ENCODE peak calls at places on chromosomes 3 and 15, in four cellular contexts. G is stomach, Q is AG09319, B is heart right ventricle. U is an unnamed sample.

GRCh38 chr15:42036991-42037390 is 16.1 kb upstream of the PLA2G4E start:
- DNase-seq in B (no peak), Q (no peak), G (no peak), U (no peak)

GRCh38 chr3:100761211-100761921 is 52.1 kb downstream of the TFG start:
- DNase-seq in G (no peak), B (no peak), Q (no peak), U (peak; percentile 3)

GRCh38 chr3:72185549-72186484 is 400.9 kb upstream of the PROK2 start:
- DNase-seq in Q (no peak), G (no peak), B (no peak), U (no peak)

GRCh38 chr3:32990116-32990515 is 38.7 kb downstream of the CCR4 start:
- DNase-seq in B (no peak), Q (no peak), G (no peak), U (no peak)

GRCh38 chr3:77873599-77873998 is 833.7 kb downstream of the ROBO2 start:
- DNase-seq in B (peak; percentile 12), Q (no peak), G (no peak), U (no peak)

GRCh38 chr3:159786489-159787181 is 202.0 kb upstream of the IL12A start:
- DNase-seq in Q (no peak), G (no peak), B (no peak), U (no peak)

GRCh38 chr15:55721554-55722185 is 21.3 kb downstream of the PRTG start:
- DNase-seq in Q (no peak), B (no peak), G (no peak), U (no peak)

GRCh38 chr3:54188176-54188791 is 65.9 kb downstream of the CACNA2D3 start:
- DNase-seq in B (peak; percentile 40), Q (peak; percentile 4), G (peak; percentile 42), U (no peak)

GRCh38 chr15:83092309-83092976 is 15.0 kb upstream of the TM6SF1 start:
- DNase-seq in G (peak; percentile 32), B (peak; percentile 28), Q (no peak), U (no peak)

GRCh38 chr3:177824190-177824786 is 627.0 kb upstream of the TBL1XR1 start:
- DNase-seq in B (peak; percentile 51), G (peak; percentile 62), Q (peak; percentile 80), U (peak; percentile 65)

GRCh38 chr15:52095597-52096262 is 16.8 kb downstream of the BCL2L10 start:
- DNase-seq in B (no peak), Q (peak; percentile 86), G (no peak), U (no peak)

GRCh38 chr3:94098487-94098886 is 35.6 kb downstream of the NSUN3 start:
- DNase-seq in G (no peak), B (no peak), Q (no peak), U (no peak)

GRCh38 chr3:94099311-94099710 is 36.5 kb downstream of the NSUN3 start:
- DNase-seq in Q (no peak), B (no peak), G (no peak), U (no peak)

GRCh38 chr3:94106268-94106667 is 43.4 kb downstream of the NSUN3 start:
- DNase-seq in Q (no peak), G (no peak), B (no peak), U (peak; percentile 15)

GRCh38 chr3:94101860-94102259 is 39.0 kb downstream of the NSUN3 start:
- DNase-seq in B (no peak), Q (no peak), G (no peak), U (no peak)
- TF ChIP-seq CTCF in B (no peak), Q (no peak), G (no peak), U (peak; percentile 47)

GRCh38 chr3:51642462-51642861 is 28.6 kb upstream of the TEX264 start:
- DNase-seq in G (no peak), B (no peak), Q (no peak), U (no peak)
- TF ChIP-seq CTCF in G (no peak), B (peak; percentile 42), Q (peak; percentile 16), U (peak; percentile 55)

GRCh38 chr15:90083419-90083818 is 18.8 kb downstream of the IDH2 start:
- DNase-seq in G (no peak), B (no peak), Q (no peak), U (no peak)
- TF ChIP-seq CTCF in G (no peak), B (no peak), Q (no peak), U (no peak)

GRCh38 chr15:92467245-92467644 is 73.6 kb downstream of the ST8SIA2 start:
- DNase-seq in Q (no peak), G (no peak), B (no peak), U (no peak)

GRCh38 chr15:92473784-92474183 is 80.1 kb downstream of the ST8SIA2 start:
- DNase-seq in Q (no peak), B (no peak), G (no peak), U (no peak)

GRCh38 chr15:92471263-92471662 is 77.6 kb downstream of the ST8SIA2 start:
- DNase-seq in G (no peak), B (no peak), Q (no peak), U (no peak)

GRCh38 chr15:92466834-92467233 is 73.2 kb downstream of the ST8SIA2 start:
- DNase-seq in B (no peak), G (no peak), Q (no peak), U (no peak)

GRCh38 chr15:92468987-92469386 is 75.3 kb downstream of the ST8SIA2 start:
- DNase-seq in B (no peak), G (no peak), Q (no peak), U (peak; percentile 67)
- TF ChIP-seq CTCF in B (no peak), G (no peak), Q (no peak), U (no peak)

GRCh38 chr15:26971303-26972018 is 480 bp downstream of the GABRG3 start:
- DNase-seq in B (no peak), Q (no peak), G (no peak), U (peak; percentile 74)

GRCh38 chr15:26972636-26973035 is 1.7 kb downstream of the GABRG3 start:
- DNase-seq in Q (no peak), G (no peak), B (no peak), U (no peak)

GRCh38 chr15:26970712-26971210 is at the start of gene GABRG3:
- DNase-seq in Q (no peak), B (no peak), G (no peak), U (peak; percentile 79)

DNA sequence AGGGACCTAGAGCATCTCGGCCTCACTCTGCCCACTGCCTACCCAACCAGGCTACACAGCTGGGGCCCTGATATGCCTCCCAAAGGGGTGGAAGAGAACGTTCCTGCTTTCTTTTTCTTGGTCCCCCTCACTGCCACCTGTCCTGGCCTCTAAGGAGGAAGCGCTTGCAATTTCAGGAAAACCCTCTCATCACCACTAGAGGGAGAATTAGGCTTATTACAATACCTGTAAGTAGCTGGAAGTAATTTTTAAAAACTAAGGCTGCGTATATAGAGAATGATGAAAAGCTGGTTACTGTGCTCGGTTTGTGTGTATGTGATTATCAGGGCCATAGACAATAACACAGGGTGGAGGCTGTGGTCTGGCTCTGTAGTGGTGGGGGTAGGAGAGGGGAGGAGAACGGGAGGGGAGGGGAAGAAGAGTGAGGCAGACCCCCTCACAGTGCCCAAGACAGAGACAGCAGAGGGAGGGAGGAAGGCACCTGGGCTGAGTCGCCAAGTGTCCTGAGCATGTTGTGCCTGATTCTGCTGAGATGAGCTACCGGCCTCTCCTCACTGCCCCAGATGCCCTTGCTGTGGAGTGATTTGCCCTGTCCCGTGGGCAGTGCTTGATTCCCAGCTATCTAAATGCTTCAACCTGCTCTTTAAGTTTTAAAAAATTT is 3.3 kb downstream of the GABRG3 start:
- DNase-seq in Q (no peak), B (no peak), G (no peak), U (peak; percentile 50)
- TF ChIP-seq CTCF in Q (peak; percentile 27), B (peak; percentile 9), G (no peak), U (peak; percentile 35)

GRCh38 chr3:10423171-10423882 is 82.1 kb downstream of the ATP2B2 start:
- DNase-seq in G (no peak), Q (no peak), B (no peak), U (no peak)
- TF ChIP-seq CTCF in G (no peak), Q (no peak), B (no peak), U (no peak)

GRCh38 chr3:29764603-29765254 is 483.9 kb downstream of the RBMS3 start:
- DNase-seq in Q (peak; percentile 69), B (peak; percentile 74), G (no peak), U (no peak)
- TF ChIP-seq CTCF in Q (peak; percentile 74), B (peak; percentile 78), G (peak; percentile 47), U (peak; percentile 84)

U was measured in SK-N-SH.